ENCODE peak calls at places on chromosomes 1 and 21, in seven cellular contexts. N is WTC11, Z is IMR-90, V is K562, I is GM12878, M is SK-N-SH, W is HepG2. R is an unnamed sample.

GRCh38 chr1:95562230-95562629 is 328.2 kb downstream of the RWDD3 start:
- DNase-seq in V (no peak), Z (no peak), W (no peak), N (no peak), I (no peak), M (no peak), R (no peak)

GRCh38 chr1:45979778-45980176 is 152.7 kb downstream of the PIK3R3 start:
- DNase-seq in M (no peak), Z (no peak), N (no peak), V (no peak), I (no peak), W (no peak), R (no peak)

GRCh38 chr1:110113551-110113950 is 1.3 kb downstream of the UBL4B start:
- DNase-seq in N (no peak), V (no peak), W (no peak), M (no peak), I (no peak), Z (no peak), R (no peak)

GRCh38 chr21:36881223-36881622 is 85.2 kb downstream of the HLCS start:
- DNase-seq in Z (peak; percentile 51), N (no peak), I (no peak), W (no peak), V (no peak), M (no peak), R (no peak)

GRCh38 chr1:159879977-159880376 is 17.5 kb upstream of the VSIG8 start:
- DNase-seq in I (no peak), W (no peak), V (no peak), N (no peak), Z (peak; percentile 87), M (no peak), R (peak; percentile 52)

GRCh38 chr1:194117582-194117981 is 931.2 kb upstream of the B3GALT2 start:
- DNase-seq in M (peak; percentile 21), I (no peak), V (no peak), N (peak; percentile 76), W (peak; percentile 37), Z (no peak), R (no peak)

GRCh38 chr1:31798433-31799195 is 17.2 kb downstream of the SPOCD1 start:
- DNase-seq in M (no peak), W (peak; percentile 16), I (no peak), N (no peak), V (no peak), Z (peak; percentile 90), R (peak; percentile 34)

GRCh38 chr1:25554886-25555752 is 11.7 kb downstream of the LDLRAP1 start:
- DNase-seq in I (no peak), M (no peak), Z (peak; percentile 29), W (no peak), N (no peak), V (no peak), R (no peak)

GRCh38 chr1:196545239-196545638 is 63.0 kb downstream of the KCNT2 start:
- DNase-seq in W (no peak), Z (no peak), V (no peak), N (no peak), I (no peak), M (no peak), R (no peak)

GRCh38 chr1:22930235-22930912 is 42.3 kb downstream of the LACTBL1 start:
- DNase-seq in N (peak; percentile 91), I (no peak), V (peak; percentile 91), Z (peak; percentile 17), M (peak; percentile 89), W (peak; percentile 29), R (peak; percentile 82)
- TF ChIP-seq USF2 in N (no peak), I (no peak), V (no peak), Z (no peak), M (no peak), W (no peak), R (no peak)

GRCh38 chr21:17386498-17386897 is 126.3 kb upstream of the CXADR start:
- DNase-seq in I (no peak), Z (no peak), W (no peak), V (no peak), M (no peak), N (no peak), R (no peak)

GRCh38 chr21:17389311-17389710 is 123.5 kb upstream of the CXADR start:
- DNase-seq in M (no peak), W (no peak), I (no peak), N (no peak), V (no peak), Z (no peak), R (no peak)

GRCh38 chr21:17388226-17388625 is 124.6 kb upstream of the CXADR start:
- DNase-seq in I (no peak), M (no peak), W (no peak), Z (no peak), N (no peak), V (no peak), R (no peak)

GRCh38 chr21:17390575-17390974 is 122.3 kb upstream of the CXADR start:
- DNase-seq in I (no peak), W (no peak), V (no peak), M (no peak), N (no peak), Z (peak; percentile 47), R (no peak)

DNA sequence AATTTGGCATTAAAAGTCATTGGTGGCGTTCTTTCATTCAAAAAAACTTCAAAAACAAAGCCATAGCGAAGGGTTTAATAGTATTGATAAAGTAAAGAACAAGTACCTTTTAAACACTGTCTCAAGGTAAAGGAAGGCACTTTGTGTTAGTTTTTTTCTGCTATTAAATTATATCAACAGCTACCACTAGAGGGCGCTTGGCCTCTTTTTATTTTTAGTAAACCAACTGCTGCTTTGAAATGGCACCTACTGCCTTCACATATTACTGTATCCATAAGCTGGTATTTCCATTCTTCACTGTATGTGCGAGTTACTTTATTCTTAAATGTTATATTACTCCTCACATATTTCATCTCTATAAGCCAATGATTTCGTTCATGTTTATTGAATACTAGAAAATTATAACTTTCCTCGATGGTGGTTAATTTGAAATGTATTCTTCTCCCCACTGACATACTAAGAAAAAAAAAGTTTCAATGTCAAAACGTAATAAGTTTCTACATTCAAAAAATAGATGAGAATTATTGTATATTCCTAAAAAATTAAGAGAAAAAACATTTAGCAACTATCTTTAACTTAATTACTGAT is 125.7 kb upstream of the CXADR start:
- DNase-seq in Z (peak; percentile 59), I (peak; percentile 1), W (peak; percentile 75), N (peak; percentile 14), M (peak; percentile 52), V (peak; percentile 43), R (peak; percentile 51)
- TF ChIP-seq USF2 in Z (no peak), I (no peak), W (no peak), N (no peak), M (no peak), V (no peak), R (no peak)

DNA sequence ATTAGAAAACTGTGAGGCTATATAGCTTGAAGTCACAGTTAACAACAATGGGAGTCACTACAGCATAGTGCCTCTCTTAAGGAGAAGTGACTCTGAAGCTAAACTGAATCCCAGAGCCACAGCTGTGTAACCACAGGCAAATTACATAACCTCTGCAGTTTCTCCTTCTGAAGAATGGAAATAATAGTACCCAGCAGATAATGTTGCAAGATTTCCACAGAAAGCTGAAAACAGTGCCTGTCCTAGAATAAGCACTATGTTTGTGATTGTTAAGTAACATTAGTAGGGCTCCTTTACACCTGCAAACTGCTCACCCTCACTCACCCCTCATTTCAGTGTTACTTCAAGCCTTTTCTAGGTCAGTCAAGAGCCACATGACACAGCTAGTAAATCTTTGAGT is 886.7 kb downstream of the PLA2G4A start:
- DNase-seq in V (no peak), M (no peak), N (no peak), Z (no peak), W (no peak), I (no peak), R (no peak)
- TF ChIP-seq USF2 in V (no peak), M (no peak), N (no peak), Z (no peak), W (no peak), I (no peak), R (no peak)

DNA sequence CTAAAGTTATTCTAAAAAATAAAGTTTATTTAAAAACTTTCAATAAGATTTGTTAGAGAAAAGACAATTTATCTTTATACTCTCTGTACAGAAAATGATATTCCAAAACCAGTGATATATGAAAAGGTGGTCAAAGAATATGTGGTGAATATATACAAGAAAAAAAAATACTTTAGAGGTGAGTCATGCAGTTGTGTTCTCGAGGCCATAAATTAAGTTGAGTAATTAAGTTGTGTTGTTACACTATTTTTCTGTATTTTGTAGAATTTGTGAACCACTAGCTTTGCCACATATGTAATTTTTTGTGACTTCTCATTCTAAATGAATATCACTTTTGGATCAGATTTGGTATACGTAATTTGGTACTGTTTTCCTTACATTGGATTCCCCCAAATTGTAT is 23.6 kb upstream of the DUSP10 start:
- DNase-seq in I (no peak), W (no peak), V (no peak), Z (no peak), M (no peak), N (no peak), R (no peak)
- TF ChIP-seq USF2 in I (no peak), W (no peak), V (no peak), Z (no peak), M (no peak), N (no peak), R (no peak)